ENCODE peak calls at places on chromosome 5, in eight cellular contexts. S is heart left ventricle, W is adrenal gland, Q is gastrocnemius medialis, E is HCT116, D is tibial nerve, A is sigmoid colon, H is endothelial cell of umbilical vein. Y is an unnamed sample. For H3K9me3, the result is how much of the 10 kb centered on the place peaks cover.

GRCh38 chr5:130102995-130103394 is 198.7 kb downstream of the CHSY3 start:
- DNase-seq in D (no peak), Q (no peak), E (no peak), H (no peak), A (no peak), S (no peak), W (no peak), Y (no peak)

GRCh38 chr5:60722416-60722815 is 22.4 kb upstream of the DEPDC1B start:
- DNase-seq in Q (no peak), A (no peak), D (no peak), E (no peak), S (no peak), W (no peak), H (no peak), Y (no peak)

GRCh38 chr5:120502531-120502930 is 38.4 kb downstream of the PRR16 start:
- DNase-seq in H (no peak), Q (no peak), S (no peak), E (no peak), D (no peak), A (no peak), W (no peak), Y (no peak)

GRCh38 chr5:139962445-139962844 is 80.7 kb downstream of the NRG2 start:
- DNase-seq in E (no peak), D (no peak), Q (no peak), W (no peak), S (no peak), H (no peak), A (no peak), Y (no peak)

GRCh38 chr5:133892306-133892705 is 76.1 kb downstream of the C5orf15 start:
- DNase-seq in D (no peak), A (peak), S (no peak), Q (no peak), W (no peak), E (no peak), H (no peak), Y (no peak)

GRCh38 chr5:102801375-102801774 is 46.3 kb downstream of the PAM start:
- DNase-seq in Q (no peak), H (no peak), W (no peak), S (no peak), E (no peak), D (no peak), A (no peak), Y (no peak)

GRCh38 chr5:78586251-78586650 is 62.3 kb downstream of the LHFPL2 start:
- DNase-seq in D (no peak), Q (peak), E (no peak), A (no peak), S (no peak), W (no peak), H (peak), Y (no peak)

GRCh38 chr5:156399323-156399722 is 72.4 kb downstream of the SGCD start:
- DNase-seq in H (no peak), S (no peak), W (peak), A (no peak), Q (peak), E (no peak), D (no peak), Y (no peak)

GRCh38 chr5:96651948-96652753 is 10.0 kb upstream of the CAST start:
- DNase-seq in D (no peak), H (no peak), A (no peak), Q (no peak), W (no peak), S (no peak), E (no peak), Y (no peak)

GRCh38 chr5:141360685-141361084 is 891 bp downstream of the PCDHGB2 start:
- DNase-seq in S (no peak), W (no peak), Q (no peak), A (no peak), H (no peak), D (no peak), E (no peak), Y (no peak)

GRCh38 chr5:141363952-141364660 is at the start of gene PCDHGA5:
- DNase-seq in E (no peak), S (peak), H (no peak), A (no peak), W (no peak), D (no peak), Q (no peak), Y (no peak)

GRCh38 chr5:141359790-141360426 is at the start of gene PCDHGB2:
- DNase-seq in A (no peak), Q (no peak), W (no peak), H (peak), E (peak), D (no peak), S (no peak), Y (no peak)

GRCh38 chr5:141366016-141366896 is 2.3 kb downstream of the PCDHGA5 start:
- DNase-seq in W (no peak), H (no peak), D (no peak), Q (no peak), A (no peak), S (no peak), E (no peak), Y (no peak)

DNA sequence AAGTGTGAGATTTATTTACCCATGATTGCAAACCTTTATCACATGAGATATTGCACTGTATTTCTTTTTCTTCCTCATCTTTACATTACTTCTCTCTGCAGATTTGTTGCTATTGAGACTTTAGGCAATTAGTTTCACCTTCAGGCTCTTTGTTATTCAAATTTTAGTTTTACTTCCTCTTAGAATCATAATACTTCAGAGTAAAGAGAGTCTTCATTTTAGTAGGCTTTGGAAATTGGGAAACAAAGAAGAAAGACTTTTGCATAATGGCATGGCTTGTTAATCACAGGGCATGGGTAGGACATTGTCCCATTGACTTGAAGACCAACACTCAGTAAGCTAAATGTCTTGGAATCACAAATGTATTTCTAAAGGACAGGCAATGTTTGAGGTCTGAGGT is 1.2 kb upstream of the PCDHGA5 start:
- DNase-seq in W (no peak), S (no peak), D (no peak), H (no peak), E (no peak), A (no peak), Q (no peak), Y (no peak)
- H3K9me3 ChIP-seq in W (half or more), S (half or more), D (half or more), H (under half), E (under half), A (under half), Q (under half), Y (under half)

GRCh38 chr5:58459276-58459859 is 518 bp downstream of the PLK2 start:
- DNase-seq in E (no peak), W (peak), S (peak), H (peak), D (peak), Q (peak), A (peak), Y (peak)

GRCh38 chr5:58460727-58461286 is 921 bp upstream of the PLK2 start:
- DNase-seq in W (peak), E (peak), A (peak), S (peak), D (peak), Q (peak), H (peak), Y (peak)

GRCh38 chr5:58462154-58462553 is 2.3 kb upstream of the PLK2 start:
- DNase-seq in W (no peak), E (peak), D (no peak), H (peak), A (no peak), Q (no peak), S (no peak), Y (peak)

GRCh38 chr5:58458851-58459275 is 1.0 kb downstream of the PLK2 start:
- DNase-seq in H (no peak), S (no peak), D (no peak), E (peak), Q (no peak), W (no peak), A (no peak), Y (no peak)

GRCh38 chr5:58459860-58460726 is at the start of gene PLK2:
- DNase-seq in E (peak), H (peak), Q (peak), D (peak), W (peak), S (peak), A (peak), Y (peak)
- TF ChIP-seq POLR2A in E (peak), H (peak), Q (peak), D (peak), W (peak), S (peak), A (peak), Y (peak)

GRCh38 chr5:3311443-3311842 is 284.2 kb upstream of the IRX1 start:
- DNase-seq in H (no peak), Q (no peak), D (no peak), W (no peak), S (no peak), E (no peak), A (no peak), Y (no peak)

GRCh38 chr5:3309538-3309937 is 286.1 kb upstream of the IRX1 start:
- DNase-seq in W (no peak), A (no peak), S (no peak), E (no peak), Q (no peak), H (no peak), D (no peak), Y (no peak)

GRCh38 chr5:3310551-3311340 is 284.9 kb upstream of the IRX1 start:
- DNase-seq in E (no peak), D (no peak), A (no peak), S (no peak), W (no peak), Q (no peak), H (no peak), Y (peak)

GRCh38 chr5:3305432-3305831 is 290.2 kb upstream of the IRX1 start:
- DNase-seq in D (no peak), Q (no peak), H (no peak), E (no peak), W (no peak), A (no peak), S (no peak), Y (no peak)

DNA sequence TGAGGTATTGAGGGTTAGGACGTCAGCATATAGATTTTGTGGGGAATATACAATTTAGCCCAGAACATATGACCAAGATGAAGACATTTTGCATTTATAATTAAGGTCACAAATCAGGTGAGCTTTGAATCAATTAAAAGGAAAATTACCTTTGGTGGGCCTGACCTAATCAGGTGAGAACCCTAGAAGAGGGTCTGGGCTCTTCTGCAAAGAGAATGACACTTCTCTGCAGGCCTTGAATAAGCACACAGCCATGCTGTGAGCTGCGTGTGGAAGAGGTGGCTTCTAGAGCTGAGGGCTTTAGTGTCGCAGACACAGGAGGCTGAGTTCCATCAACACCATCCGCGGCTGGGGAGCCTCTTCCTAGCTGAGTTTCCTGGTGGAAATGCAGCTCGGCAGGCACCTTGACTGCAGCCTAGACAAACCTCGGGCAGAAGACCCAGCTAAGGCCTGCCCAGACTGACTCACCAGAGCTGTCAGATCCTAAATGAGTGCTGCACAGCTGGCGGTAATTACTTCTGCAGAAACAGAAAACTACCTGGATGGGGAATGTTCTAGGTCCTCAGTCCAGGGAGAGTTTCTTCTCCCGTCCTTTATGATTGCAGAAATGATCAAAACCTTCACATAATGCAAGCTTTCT is 287.5 kb upstream of the IRX1 start:
- DNase-seq in E (no peak), A (no peak), S (no peak), W (no peak), H (no peak), Q (no peak), D (no peak), Y (no peak)
- H3K9me3 ChIP-seq in E (under half), A (under half), S (under half), W (under half), H (under half), Q (under half), D (under half), Y (under half)

GRCh38 chr5:93621340-93621872 is 38.4 kb downstream of the NR2F1 start:
- DNase-seq in W (peak), E (no peak), Q (peak), H (peak), S (peak), D (peak), A (peak), Y (peak)
- TF ChIP-seq POLR2A in W (no peak), E (no peak), Q (no peak), H (no peak), S (no peak), D (no peak), A (no peak), Y (peak)

GRCh38 chr5:141389153-141390042 is 1.9 kb downstream of the PCDHGB4 start:
- DNase-seq in D (no peak), S (no peak), Q (no peak), H (no peak), W (no peak), A (no peak), E (no peak), Y (no peak)

GRCh38 chr5:141388661-141389060 is 1.2 kb downstream of the PCDHGB4 start:
- DNase-seq in E (no peak), H (no peak), D (no peak), S (no peak), W (no peak), A (no peak), Q (no peak), Y (no peak)

GRCh38 chr5:141398608-141399007 is 861 bp downstream of the PCDHGB5 start:
- DNase-seq in W (no peak), E (no peak), H (no peak), A (no peak), D (no peak), S (no peak), Q (no peak), Y (no peak)

GRCh38 chr5:141392429-141393198 is at the start of gene PCDHGA8:
- DNase-seq in W (no peak), Q (no peak), A (no peak), D (no peak), E (peak), H (no peak), S (no peak), Y (no peak)

GRCh38 chr5:141393267-141393666 is 834 bp downstream of the PCDHGA8 start:
- DNase-seq in H (no peak), W (no peak), Q (no peak), S (no peak), D (no peak), E (no peak), A (no peak), Y (no peak)
- H3K9me3 ChIP-seq in H (under half), W (under half), Q (under half), S (half or more), D (half or more), E (under half), A (under half), Y (under half)